ENCODE peak calls at places on chromosome 18, in seven cellular contexts. E is stimulated activated naive CD4-positive, alpha-beta T cell treated with Interleukin-2 at 50 U/mL for 16 hours; O is HCT116; G is activated T-helper 1 cell treated with anti-CD3 and anti-CD28 coated beads, Interleukin-2, amount 50 U/mL, for 16 hours; U is effector CD8-positive, alpha-beta T cell; N is HEK293T; M is NCI-H1092 treated with DMSO at 0.1 percent for 48 hours. T is an unnamed sample.

GRCh38 chr18:13398631-13399030 is 180.1 kb downstream of the LDLRAD4 start:
- DNase-seq in M (no peak), O (no peak), U (no peak), N (no peak), G (no peak), E (no peak), T (no peak)

GRCh38 chr18:23141022-23141999 is 6.0 kb downstream of the CABLES1 start:
- DNase-seq in O (no peak), U (no peak), M (peak), N (no peak), G (no peak), E (no peak), T (no peak)

GRCh38 chr18:58960946-58961722 is 96.5 kb downstream of the ZNF532 start:
- DNase-seq in M (no peak), G (no peak), N (no peak), O (no peak), E (no peak), U (no peak), T (no peak)

GRCh38 chr18:40583671-40584070 is 1371.4 kb upstream of the PIK3C3 start:
- DNase-seq in G (no peak), U (no peak), M (no peak), O (no peak), E (no peak), N (no peak), T (no peak)

GRCh38 chr18:21703241-21703820 is 1.2 kb downstream of the ABHD3 start:
- DNase-seq in M (peak), G (no peak), O (no peak), E (peak), U (no peak), N (peak), T (no peak)

GRCh38 chr18:48949051-48949605 is 1.6 kb downstream of the SMAD7 start:
- DNase-seq in M (peak), G (peak), O (no peak), E (peak), U (peak), N (no peak), T (no peak)

GRCh38 chr18:67476585-67476984 is 39.9 kb downstream of the DSEL start:
- DNase-seq in U (no peak), G (no peak), E (no peak), O (no peak), M (no peak), N (no peak), T (no peak)

GRCh38 chr18:48138660-48139426 is 208.4 kb upstream of the SMAD2 start:
- DNase-seq in M (peak), G (no peak), N (no peak), U (no peak), O (no peak), E (no peak), T (no peak)

GRCh38 chr18:42341423-42341822 is 386.4 kb downstream of the PIK3C3 start:
- DNase-seq in U (no peak), N (no peak), O (no peak), G (no peak), E (no peak), M (no peak), T (no peak)

GRCh38 chr18:57881818-57882413 is 78.8 kb upstream of the ATP8B1 start:
- DNase-seq in U (peak), N (peak), G (no peak), E (peak), M (peak), O (peak), T (peak)

GRCh38 chr18:79936641-79937040 is 14.8 kb downstream of the SLC66A2 start:
- DNase-seq in N (no peak), M (no peak), E (no peak), G (no peak), O (no peak), U (no peak), T (no peak)

GRCh38 chr18:78979058-78979680 is 449 bp upstream of the SALL3 start:
- DNase-seq in E (no peak), O (no peak), N (peak), G (no peak), M (no peak), U (no peak), T (no peak)

GRCh38 chr18:22322251-22322691 is 95.4 kb downstream of the CTAGE1 start:
- DNase-seq in M (no peak), N (no peak), O (no peak), E (no peak), U (no peak), G (no peak), T (no peak)

GRCh38 chr18:8423051-8423558 is 186.1 kb upstream of the RAB12 start:
- DNase-seq in E (no peak), M (no peak), U (no peak), O (peak), N (no peak), G (no peak), T (no peak)

GRCh38 chr18:68769423-68769822 is 28.5 kb upstream of the CCDC102B start:
- DNase-seq in M (no peak), U (no peak), E (no peak), O (no peak), G (no peak), N (no peak), T (no peak)

GRCh38 chr18:51514128-51514527 is 316.6 kb upstream of the MEX3C start:
- DNase-seq in G (no peak), N (no peak), U (no peak), O (no peak), E (no peak), M (no peak), T (no peak)